ENCODE peak calls at places on chromosomes 7 and 10, in five cellular contexts. A, Z, M, V and C are unnamed samples.

GRCh38 chr7:17044396-17044795 is 162.6 kb upstream of the AGR3 start:
- DNase-seq in A (no peak), Z (no peak), M (peak; percentile 21), V (no peak), C (no peak)

GRCh38 chr7:55261386-55261770 is 103.8 kb upstream of the LANCL2 start:
- DNase-seq in A (no peak), Z (no peak), M (no peak), V (peak; percentile 32), C (no peak)

GRCh38 chr7:53151496-53151895 is 116.1 kb downstream of the POM121L12 start:
- DNase-seq in A (no peak), Z (no peak), M (no peak), V (no peak), C (no peak)

GRCh38 chr7:30285531-30286284 is 1.3 kb downstream of the ZNRF2 start:
- DNase-seq in A (peak; percentile 56), Z (no peak), M (peak; percentile 69), V (no peak), C (no peak)

GRCh38 chr10:12748186-12748585 is 253.3 kb downstream of the CCDC3 start:
- DNase-seq in A (no peak), Z (no peak), M (no peak), V (no peak), C (no peak)

GRCh38 chr10:17349717-17350116 is 104.7 kb downstream of the ST8SIA6 start:
- DNase-seq in A (no peak), Z (no peak), M (peak; percentile 44), V (no peak), C (no peak)

GRCh38 chr7:93228302-93228701 is 2.0 kb upstream of the HEPACAM2 start:
- DNase-seq in A (peak; percentile 57), Z (no peak), M (peak; percentile 78), V (no peak), C (peak; percentile 71)

GRCh38 chr7:31027161-31027965 is 24.7 kb upstream of the ADCYAP1R1 start:
- DNase-seq in A (no peak), Z (no peak), M (no peak), V (no peak), C (no peak)

GRCh38 chr10:124338276-124338915 is 80.3 kb downstream of the OAT start:
- DNase-seq in A (no peak), Z (no peak), M (no peak), V (no peak), C (no peak)

GRCh38 chr10:33460461-33461294 is 126.2 kb upstream of the NRP1 start:
- DNase-seq in A (peak; percentile 81), Z (no peak), M (peak; percentile 64), V (no peak), C (no peak)

GRCh38 chr10:70481105-70481504 is 2.5 kb downstream of the PALD1 start:
- DNase-seq in A (no peak), Z (no peak), M (no peak), V (no peak), C (no peak)

GRCh38 chr7:70712942-70713341 is 419.0 kb upstream of the GALNT17 start:
- DNase-seq in A (no peak), Z (no peak), M (no peak), V (peak; percentile 56), C (no peak)

GRCh38 chr10:78931333-78932083 is 137.3 kb upstream of the ZMIZ1 start:
- DNase-seq in A (peak; percentile 89), Z (no peak), M (peak; percentile 83), V (peak; percentile 68), C (no peak)

GRCh38 chr10:69382382-69383117 is 34.2 kb downstream of the TACR2 start:
- DNase-seq in A (peak; percentile 94), Z (no peak), M (peak; percentile 97), V (no peak), C (no peak)

GRCh38 chr10:12839941-12840611 is 161.4 kb downstream of the CCDC3 start:
- DNase-seq in A (no peak), Z (no peak), M (no peak), V (no peak), C (no peak)

GRCh38 chr7:82677493-82677892 is 233.9 kb upstream of the CACNA2D1 start:
- DNase-seq in A (peak; percentile 48), Z (peak; percentile 4), M (peak; percentile 42), V (no peak), C (no peak)

GRCh38 chr10:103885617-103886016 is 30.2 kb upstream of the SH3PXD2A start:
- DNase-seq in A (peak; percentile 15), Z (no peak), M (peak; percentile 47), V (no peak), C (no peak)

GRCh38 chr7:142587578-142588191 is 161.6 kb upstream of the PRSS1 start:
- DNase-seq in A (peak; percentile 79), Z (no peak), M (peak; percentile 83), V (no peak), C (peak; percentile 92)

GRCh38 chr10:12644380-12645144 is 295.2 kb downstream of the CAMK1D start:
- DNase-seq in A (no peak), Z (no peak), M (no peak), V (no peak), C (no peak)

GRCh38 chr7:23349484-23350157 is 50.5 kb downstream of the MALSU1 start:
- DNase-seq in A (peak; percentile 93), Z (no peak), M (peak; percentile 97), V (no peak), C (peak; percentile 89)